ENCODE peak calls at places on chromosomes 6 and 20, in ten cellular contexts. One of them, this sample, is unnamed.

GRCh38 chr20:48765359-48765758 is 62.4 kb downstream of the PREX1 start:
- DNase-seq in activated T-cell treated with anti-CD3 and anti-CD28 coated beads for 1 hour: no peak
- DNase-seq in HL-60: no peak
- DNase-seq in HEK293T: no peak
- DNase-seq in Right ventricle myocardium superior: no peak
- DNase-seq in left cardiac atrium: no peak
- DNase-seq in AG08396: no peak
- DNase-seq in adrenal gland: no peak
- DNase-seq in activated CD4-positive, alpha-beta T cell treated with anti-CD3 and anti-CD28 coated beads, Interleukin-2, amount 50 U/mL, for 48 hours: no peak
- DNase-seq in A172: no peak
- DNase-seq in this sample: no peak

GRCh38 chr6:170160031-170160627 is 130.7 kb downstream of the DLL1 start:
- DNase-seq in activated T-cell treated with anti-CD3 and anti-CD28 coated beads for 1 hour: no peak
- DNase-seq in HL-60: no peak
- DNase-seq in HEK293T: peak; percentile 52
- DNase-seq in Right ventricle myocardium superior: peak; percentile 38
- DNase-seq in left cardiac atrium: no peak
- DNase-seq in AG08396: no peak
- DNase-seq in adrenal gland: no peak
- DNase-seq in activated CD4-positive, alpha-beta T cell treated with anti-CD3 and anti-CD28 coated beads, Interleukin-2, amount 50 U/mL, for 48 hours: peak; percentile 18
- DNase-seq in A172: no peak
- DNase-seq in this sample: peak; percentile 27

GRCh38 chr6:169075211-169075621 is 178.4 kb downstream of the THBS2 start:
- DNase-seq in activated T-cell treated with anti-CD3 and anti-CD28 coated beads for 1 hour: no peak
- DNase-seq in HL-60: no peak
- DNase-seq in HEK293T: no peak
- DNase-seq in Right ventricle myocardium superior: peak; percentile 62
- DNase-seq in left cardiac atrium: peak; percentile 59
- DNase-seq in AG08396: peak; percentile 51
- DNase-seq in adrenal gland: peak; percentile 76
- DNase-seq in activated CD4-positive, alpha-beta T cell treated with anti-CD3 and anti-CD28 coated beads, Interleukin-2, amount 50 U/mL, for 48 hours: no peak
- DNase-seq in A172: no peak
- DNase-seq in this sample: no peak

GRCh38 chr20:24309596-24309995 is 159.8 kb upstream of the SYNDIG1 start:
- DNase-seq in activated T-cell treated with anti-CD3 and anti-CD28 coated beads for 1 hour: no peak
- DNase-seq in HL-60: no peak
- DNase-seq in HEK293T: no peak
- DNase-seq in Right ventricle myocardium superior: no peak
- DNase-seq in left cardiac atrium: no peak
- DNase-seq in AG08396: no peak
- DNase-seq in adrenal gland: no peak
- DNase-seq in activated CD4-positive, alpha-beta T cell treated with anti-CD3 and anti-CD28 coated beads, Interleukin-2, amount 50 U/mL, for 48 hours: no peak
- DNase-seq in A172: peak; percentile 93
- DNase-seq in this sample: peak; percentile 29

GRCh38 chr6:130907687-130908086 is 80.5 kb downstream of the SMLR1 start:
- DNase-seq in activated T-cell treated with anti-CD3 and anti-CD28 coated beads for 1 hour: no peak
- DNase-seq in HL-60: no peak
- DNase-seq in HEK293T: no peak
- DNase-seq in Right ventricle myocardium superior: no peak
- DNase-seq in left cardiac atrium: no peak
- DNase-seq in AG08396: no peak
- DNase-seq in adrenal gland: no peak
- DNase-seq in activated CD4-positive, alpha-beta T cell treated with anti-CD3 and anti-CD28 coated beads, Interleukin-2, amount 50 U/mL, for 48 hours: no peak
- DNase-seq in A172: no peak
- DNase-seq in this sample: no peak

GRCh38 chr20:51529027-51529749 is 13.3 kb downstream of the NFATC2 start:
- DNase-seq in activated T-cell treated with anti-CD3 and anti-CD28 coated beads for 1 hour: no peak
- DNase-seq in HL-60: no peak
- DNase-seq in HEK293T: no peak
- DNase-seq in Right ventricle myocardium superior: no peak
- DNase-seq in left cardiac atrium: no peak
- DNase-seq in AG08396: peak; percentile 76
- DNase-seq in adrenal gland: no peak
- DNase-seq in activated CD4-positive, alpha-beta T cell treated with anti-CD3 and anti-CD28 coated beads, Interleukin-2, amount 50 U/mL, for 48 hours: peak; percentile 80
- DNase-seq in A172: peak; percentile 30
- DNase-seq in this sample: no peak

GRCh38 chr6:169913096-169913615 is 161.7 kb downstream of the ERMARD start:
- DNase-seq in activated T-cell treated with anti-CD3 and anti-CD28 coated beads for 1 hour: no peak
- DNase-seq in HL-60: peak; percentile 74
- DNase-seq in HEK293T: no peak
- DNase-seq in Right ventricle myocardium superior: no peak
- DNase-seq in left cardiac atrium: no peak
- DNase-seq in AG08396: no peak
- DNase-seq in adrenal gland: no peak
- DNase-seq in activated CD4-positive, alpha-beta T cell treated with anti-CD3 and anti-CD28 coated beads, Interleukin-2, amount 50 U/mL, for 48 hours: no peak
- DNase-seq in A172: no peak
- DNase-seq in this sample: no peak

GRCh38 chr6:42292002-42292735 is 74.5 kb upstream of the MRPS10 start:
- DNase-seq in activated T-cell treated with anti-CD3 and anti-CD28 coated beads for 1 hour: no peak
- DNase-seq in HL-60: no peak
- DNase-seq in HEK293T: no peak
- DNase-seq in Right ventricle myocardium superior: no peak
- DNase-seq in left cardiac atrium: no peak
- DNase-seq in AG08396: peak; percentile 65
- DNase-seq in adrenal gland: no peak
- DNase-seq in activated CD4-positive, alpha-beta T cell treated with anti-CD3 and anti-CD28 coated beads, Interleukin-2, amount 50 U/mL, for 48 hours: peak; percentile 35
- DNase-seq in A172: peak; percentile 55
- DNase-seq in this sample: no peak

GRCh38 chr6:146913842-146914562 is 290.2 kb upstream of the STXBP5 start:
- DNase-seq in activated T-cell treated with anti-CD3 and anti-CD28 coated beads for 1 hour: no peak
- DNase-seq in HL-60: peak; percentile 47
- DNase-seq in HEK293T: peak; percentile 60
- DNase-seq in Right ventricle myocardium superior: peak; percentile 72
- DNase-seq in left cardiac atrium: peak; percentile 72
- DNase-seq in AG08396: peak; percentile 86
- DNase-seq in adrenal gland: peak; percentile 94
- DNase-seq in activated CD4-positive, alpha-beta T cell treated with anti-CD3 and anti-CD28 coated beads, Interleukin-2, amount 50 U/mL, for 48 hours: peak; percentile 9
- DNase-seq in A172: peak; percentile 96
- DNase-seq in this sample: peak; percentile 98

GRCh38 chr20:41524980-41525613 is 93.1 kb downstream of the CHD6 start:
- DNase-seq in activated T-cell treated with anti-CD3 and anti-CD28 coated beads for 1 hour: no peak
- DNase-seq in HL-60: no peak
- DNase-seq in HEK293T: no peak
- DNase-seq in Right ventricle myocardium superior: peak; percentile 85
- DNase-seq in left cardiac atrium: peak; percentile 88
- DNase-seq in AG08396: peak; percentile 30
- DNase-seq in adrenal gland: peak; percentile 90
- DNase-seq in activated CD4-positive, alpha-beta T cell treated with anti-CD3 and anti-CD28 coated beads, Interleukin-2, amount 50 U/mL, for 48 hours: no peak
- DNase-seq in A172: peak; percentile 56
- DNase-seq in this sample: no peak

GRCh38 chr6:151209071-151209831 is 30.5 kb upstream of the AKAP12 start:
- DNase-seq in activated T-cell treated with anti-CD3 and anti-CD28 coated beads for 1 hour: no peak
- DNase-seq in HL-60: no peak
- DNase-seq in HEK293T: no peak
- DNase-seq in Right ventricle myocardium superior: no peak
- DNase-seq in left cardiac atrium: no peak
- DNase-seq in AG08396: no peak
- DNase-seq in adrenal gland: no peak
- DNase-seq in activated CD4-positive, alpha-beta T cell treated with anti-CD3 and anti-CD28 coated beads, Interleukin-2, amount 50 U/mL, for 48 hours: no peak
- DNase-seq in A172: peak; percentile 44
- DNase-seq in this sample: no peak

GRCh38 chr20:32743237-32744112 is at the start of gene COMMD7:
- DNase-seq in activated T-cell treated with anti-CD3 and anti-CD28 coated beads for 1 hour: peak; percentile 45
- DNase-seq in HL-60: no peak
- DNase-seq in HEK293T: peak; percentile 43
- DNase-seq in Right ventricle myocardium superior: peak; percentile 82
- DNase-seq in left cardiac atrium: peak; percentile 71
- DNase-seq in AG08396: peak; percentile 69
- DNase-seq in adrenal gland: peak; percentile 77
- DNase-seq in activated CD4-positive, alpha-beta T cell treated with anti-CD3 and anti-CD28 coated beads, Interleukin-2, amount 50 U/mL, for 48 hours: peak; percentile 86
- DNase-seq in A172: peak; percentile 63
- DNase-seq in this sample: peak; percentile 84

GRCh38 chr6:79670789-79671188 is 39.7 kb downstream of the SH3BGRL2 start:
- DNase-seq in activated T-cell treated with anti-CD3 and anti-CD28 coated beads for 1 hour: no peak
- DNase-seq in HL-60: no peak
- DNase-seq in HEK293T: no peak
- DNase-seq in Right ventricle myocardium superior: no peak
- DNase-seq in left cardiac atrium: no peak
- DNase-seq in AG08396: no peak
- DNase-seq in adrenal gland: no peak
- DNase-seq in activated CD4-positive, alpha-beta T cell treated with anti-CD3 and anti-CD28 coated beads, Interleukin-2, amount 50 U/mL, for 48 hours: no peak
- DNase-seq in A172: no peak
- DNase-seq in this sample: peak; percentile 51

GRCh38 chr6:32133786-32134185 is 3.7 kb upstream of the FKBPL start:
- DNase-seq in activated T-cell treated with anti-CD3 and anti-CD28 coated beads for 1 hour: no peak
- DNase-seq in HL-60: no peak
- DNase-seq in HEK293T: no peak
- DNase-seq in Right ventricle myocardium superior: no peak
- DNase-seq in left cardiac atrium: no peak
- DNase-seq in AG08396: no peak
- DNase-seq in adrenal gland: no peak
- DNase-seq in activated CD4-positive, alpha-beta T cell treated with anti-CD3 and anti-CD28 coated beads, Interleukin-2, amount 50 U/mL, for 48 hours: no peak
- DNase-seq in A172: no peak
- DNase-seq in this sample: no peak

GRCh38 chr6:53287336-53288225 is 61.2 kb downstream of the ELOVL5 start:
- DNase-seq in activated T-cell treated with anti-CD3 and anti-CD28 coated beads for 1 hour: no peak
- DNase-seq in HL-60: no peak
- DNase-seq in HEK293T: no peak
- DNase-seq in Right ventricle myocardium superior: peak; percentile 55
- DNase-seq in left cardiac atrium: no peak
- DNase-seq in AG08396: no peak
- DNase-seq in adrenal gland: no peak
- DNase-seq in activated CD4-positive, alpha-beta T cell treated with anti-CD3 and anti-CD28 coated beads, Interleukin-2, amount 50 U/mL, for 48 hours: no peak
- DNase-seq in A172: no peak
- DNase-seq in this sample: no peak

GRCh38 chr6:157873735-157874344 is 50.8 kb downstream of the SNX9 start:
- DNase-seq in activated T-cell treated with anti-CD3 and anti-CD28 coated beads for 1 hour: peak; percentile 86
- DNase-seq in HL-60: peak; percentile 47
- DNase-seq in HEK293T: peak; percentile 84
- DNase-seq in Right ventricle myocardium superior: peak; percentile 86
- DNase-seq in left cardiac atrium: peak; percentile 82
- DNase-seq in AG08396: peak; percentile 71
- DNase-seq in adrenal gland: peak; percentile 88
- DNase-seq in activated CD4-positive, alpha-beta T cell treated with anti-CD3 and anti-CD28 coated beads, Interleukin-2, amount 50 U/mL, for 48 hours: peak; percentile 94
- DNase-seq in A172: peak; percentile 64
- DNase-seq in this sample: peak; percentile 86

GRCh38 chr6:134186355-134186754 is 131.6 kb downstream of the SGK1 start:
- DNase-seq in activated T-cell treated with anti-CD3 and anti-CD28 coated beads for 1 hour: no peak
- DNase-seq in HL-60: no peak
- DNase-seq in HEK293T: no peak
- DNase-seq in Right ventricle myocardium superior: no peak
- DNase-seq in left cardiac atrium: no peak
- DNase-seq in AG08396: no peak
- DNase-seq in adrenal gland: no peak
- DNase-seq in activated CD4-positive, alpha-beta T cell treated with anti-CD3 and anti-CD28 coated beads, Interleukin-2, amount 50 U/mL, for 48 hours: no peak
- DNase-seq in A172: no peak
- DNase-seq in this sample: no peak

GRCh38 chr6:41344865-41345264 is 9.5 kb downstream of the NCR2 start:
- DNase-seq in activated T-cell treated with anti-CD3 and anti-CD28 coated beads for 1 hour: no peak
- DNase-seq in HL-60: no peak
- DNase-seq in HEK293T: no peak
- DNase-seq in Right ventricle myocardium superior: no peak
- DNase-seq in left cardiac atrium: no peak
- DNase-seq in AG08396: no peak
- DNase-seq in adrenal gland: no peak
- DNase-seq in activated CD4-positive, alpha-beta T cell treated with anti-CD3 and anti-CD28 coated beads, Interleukin-2, amount 50 U/mL, for 48 hours: no peak
- DNase-seq in A172: no peak
- DNase-seq in this sample: no peak